ENCODE peak calls at places on chromosomes 1 and 21, in five cellular contexts. R is K562, M is body of pancreas, W is IMR-90, A is uterus. B is an unnamed sample.

GRCh38 chr1:99685516-99686180 is 39.7 kb downstream of the PALMD start:
- DNase-seq in R (peak; percentile 42), M (peak; percentile 80), W (peak; percentile 91), A (peak; percentile 79), B (peak; percentile 60)

GRCh38 chr1:167548059-167548932 is 5.3 kb downstream of the CREG1 start:
- DNase-seq in R (peak; percentile 48), M (no peak), W (peak; percentile 53), A (no peak), B (peak; percentile 92)

GRCh38 chr1:156247460-156248322 is at the start of gene PAQR6:
- DNase-seq in R (no peak), M (peak; percentile 34), W (no peak), A (no peak), B (no peak)

GRCh38 chr1:115082949-115083348 is 6.4 kb downstream of the TSPAN2 start:
- DNase-seq in R (no peak), M (no peak), W (no peak), A (no peak), B (no peak)

GRCh38 chr1:151419819-151420218 is 20.4 kb downstream of the PSMB4 start:
- DNase-seq in R (no peak), M (no peak), W (no peak), A (no peak), B (no peak)

GRCh38 chr1:104932949-104933679 is 1183.4 kb downstream of the AMY1C start:
- DNase-seq in R (no peak), M (no peak), W (no peak), A (no peak), B (no peak)

GRCh38 chr1:67883069-67883468 is 49.8 kb upstream of the GNG12 start:
- DNase-seq in R (no peak), M (no peak), W (peak; percentile 84), A (no peak), B (no peak)

GRCh38 chr1:39779821-39780220 is 8.7 kb upstream of the OXCT2 start:
- DNase-seq in R (no peak), M (no peak), W (no peak), A (no peak), B (no peak)

GRCh38 chr21:20971296-20971921 is 26.8 kb upstream of the NCAM2 start:
- DNase-seq in R (peak; percentile 33), M (peak; percentile 39), W (peak; percentile 60), A (no peak), B (peak; percentile 31)

GRCh38 chr1:6359568-6360496 is 33.7 kb downstream of the ACOT7 start:
- DNase-seq in R (peak; percentile 50), M (peak; percentile 88), W (peak; percentile 88), A (peak; percentile 73), B (peak; percentile 90)

GRCh38 chr1:205600085-205600484 is 31.7 kb downstream of the ELK4 start:
- DNase-seq in R (peak; percentile 34), M (no peak), W (peak; percentile 81), A (no peak), B (no peak)

GRCh38 chr1:7808253-7808844 is 24.3 kb downstream of the PER3 start:
- DNase-seq in R (no peak), M (no peak), W (peak; percentile 40), A (no peak), B (peak; percentile 52)

GRCh38 chr21:43836616-43837015 is 28.4 kb upstream of the AGPAT3 start:
- DNase-seq in R (peak; percentile 52), M (no peak), W (no peak), A (no peak), B (no peak)

GRCh38 chr1:187655163-187655562 is 826.4 kb downstream of the PLA2G4A start:
- DNase-seq in R (no peak), M (no peak), W (peak; percentile 58), A (no peak), B (no peak)

GRCh38 chr1:179016694-179017382 is 8.9 kb upstream of the FAM20B start:
- DNase-seq in R (peak; percentile 87), M (peak; percentile 83), W (peak; percentile 82), A (peak; percentile 70), B (peak; percentile 99)

GRCh38 chr1:84339503-84339902 is 38.0 kb downstream of the SAMD13 start:
- DNase-seq in R (no peak), M (no peak), W (peak; percentile 68), A (no peak), B (no peak)

GRCh38 chr1:228668553-228669400 is 66.5 kb upstream of the RHOU start:
- DNase-seq in R (no peak), M (peak; percentile 52), W (peak; percentile 42), A (no peak), B (no peak)

GRCh38 chr21:46545363-46545762 is 59.5 kb downstream of the S100B start:
- DNase-seq in R (no peak), M (no peak), W (peak; percentile 7), A (no peak), B (no peak)

GRCh38 chr1:168348146-168348709 is 67.6 kb downstream of the TBX19 start:
- DNase-seq in R (no peak), M (no peak), W (no peak), A (no peak), B (no peak)

GRCh38 chr1:175839678-175840669 is 96.6 kb upstream of the TNR start:
- DNase-seq in R (no peak), M (no peak), W (no peak), A (no peak), B (no peak)

GRCh38 chr21:33433001-33433400 is 29.8 kb downstream of the IFNGR2 start:
- DNase-seq in R (no peak), M (no peak), W (no peak), A (no peak), B (no peak)

GRCh38 chr1:157326173-157326859 is 188.1 kb upstream of the ETV3 start:
- DNase-seq in R (no peak), M (no peak), W (no peak), A (no peak), B (no peak)

GRCh38 chr1:224880593-224881307 is 48.7 kb upstream of the DNAH14 start:
- DNase-seq in R (no peak), M (no peak), W (no peak), A (no peak), B (no peak)

GRCh38 chr1:16139473-16139962 is 16.4 kb downstream of the EPHA2 start:
- DNase-seq in R (no peak), M (no peak), W (peak; percentile 85), A (no peak), B (no peak)

GRCh38 chr21:41952568-41953248 is 1.1 kb downstream of the C2CD2 start:
- DNase-seq in R (no peak), M (no peak), W (peak; percentile 16), A (no peak), B (peak; percentile 32)

GRCh38 chr21:41954654-41955499 is 1.1 kb upstream of the C2CD2 start:
- DNase-seq in R (no peak), M (no peak), W (no peak), A (no peak), B (peak; percentile 39)

GRCh38 chr21:41955516-41955915 is 1.7 kb upstream of the C2CD2 start:
- DNase-seq in R (no peak), M (no peak), W (no peak), A (no peak), B (no peak)

GRCh38 chr21:41953249-41953830 is 478 bp downstream of the C2CD2 start:
- DNase-seq in R (no peak), M (peak; percentile 19), W (no peak), A (no peak), B (peak; percentile 57)

GRCh38 chr21:41953831-41954653 is at the start of gene C2CD2:
- DNase-seq in R (peak; percentile 100), M (peak; percentile 67), W (peak; percentile 73), A (peak; percentile 66), B (peak; percentile 82)
- TF ChIP-seq POLR2A in R (no peak), M (no peak), W (peak; percentile 83), A (peak; percentile 69), B (no peak)

GRCh38 chr1:113133038-113133437 is 60.0 kb downstream of the LRIG2 start:
- DNase-seq in R (no peak), M (no peak), W (no peak), A (no peak), B (no peak)
- TF ChIP-seq POLR2A in R (no peak), M (no peak), W (no peak), A (no peak), B (no peak)

GRCh38 chr1:58577676-58578073 is 623 bp upstream of the TACSTD2 start:
- DNase-seq in R (no peak), M (no peak), W (no peak), A (no peak), B (no peak)

GRCh38 chr1:58574816-58575215 is 2.2 kb downstream of the TACSTD2 start:
- DNase-seq in R (no peak), M (no peak), W (no peak), A (no peak), B (no peak)

GRCh38 chr1:58575831-58576726 is 973 bp downstream of the TACSTD2 start:
- DNase-seq in R (no peak), M (peak; percentile 43), W (no peak), A (no peak), B (peak; percentile 26)

GRCh38 chr1:58573705-58574591 is 3.1 kb downstream of the TACSTD2 start:
- DNase-seq in R (no peak), M (peak; percentile 85), W (no peak), A (no peak), B (no peak)

DNA sequence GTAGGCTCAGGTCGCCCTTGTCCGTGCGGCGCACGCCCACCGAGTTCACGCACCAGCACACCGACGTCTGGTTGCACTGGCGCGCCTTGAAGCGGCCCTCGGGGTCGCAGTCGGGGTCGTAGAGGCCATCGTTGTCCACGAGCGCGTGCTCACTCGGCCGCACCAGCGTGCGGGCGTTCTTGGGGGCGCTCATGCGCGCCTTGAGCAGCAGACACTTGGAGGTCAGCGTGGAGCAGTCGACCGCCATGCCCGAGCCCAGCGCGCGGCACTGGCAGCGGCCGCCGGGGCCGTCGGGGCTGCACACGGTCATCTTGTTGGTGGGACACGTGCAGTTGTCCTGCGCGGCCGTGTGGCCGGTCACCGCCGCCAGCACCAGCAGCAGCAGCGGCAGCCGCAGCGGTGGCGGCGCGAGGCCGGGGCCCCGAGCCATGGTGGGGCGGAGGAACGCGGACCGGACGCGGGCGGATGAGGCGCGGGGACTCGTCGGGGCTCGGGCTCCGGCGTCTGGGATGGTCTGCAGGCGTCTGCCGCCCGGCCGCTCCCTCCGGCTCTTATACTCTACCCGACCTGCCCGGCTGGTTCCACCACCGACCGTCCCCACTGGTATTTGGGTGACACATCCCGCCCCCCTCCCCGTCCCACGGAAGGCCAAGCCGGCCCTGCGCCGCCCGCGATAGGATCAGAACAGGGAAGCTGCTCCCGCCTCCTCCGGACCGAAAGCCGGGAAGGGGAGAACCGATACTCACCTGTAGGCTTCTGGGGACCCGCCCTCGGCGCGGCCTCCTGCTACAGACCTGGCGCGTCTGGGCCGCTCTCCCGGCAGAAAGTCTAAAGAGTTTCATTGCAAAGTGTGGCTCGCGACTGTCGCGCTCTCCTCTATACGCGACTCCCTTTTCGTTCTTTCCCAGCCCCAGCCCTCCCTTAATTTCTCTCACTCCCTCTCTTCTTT is at the start of gene TACSTD2:
- DNase-seq in R (no peak), M (peak; percentile 93), W (no peak), A (no peak), B (no peak)
- TF ChIP-seq POLR2A in R (no peak), M (peak; percentile 98), W (no peak), A (no peak), B (no peak)

GRCh38 chr1:25245809-25246599 is 1.2 kb downstream of the RSRP1 start:
- DNase-seq in R (peak; percentile 45), M (no peak), W (peak; percentile 33), A (no peak), B (peak; percentile 74)

GRCh38 chr1:25246600-25247023 is 642 bp downstream of the RSRP1 start:
- DNase-seq in R (no peak), M (peak; percentile 33), W (no peak), A (no peak), B (peak; percentile 78)

GRCh38 chr1:25247829-25248754 is 838 bp upstream of the RSRP1 start:
- DNase-seq in R (no peak), M (no peak), W (no peak), A (no peak), B (no peak)

GRCh38 chr1:25245393-25245792 is 1.9 kb downstream of the RSRP1 start:
- DNase-seq in R (no peak), M (no peak), W (no peak), A (no peak), B (no peak)

GRCh38 chr1:25247024-25247828 is at the start of gene RSRP1:
- DNase-seq in R (peak; percentile 100), M (peak; percentile 99), W (peak; percentile 95), A (peak; percentile 99), B (peak; percentile 100)
- TF ChIP-seq POLR2A in R (peak; percentile 100), M (peak; percentile 97), W (peak; percentile 100), A (peak; percentile 99), B (peak; percentile 100)

B was measured in erythroblast.